ENCODE peak calls at places on chromosomes 3 and 15, in four cellular contexts. L is iPS DF 6.9; P is CD4-positive, alpha-beta memory T cell; D is CD8-positive, alpha-beta T cell. T is an unnamed sample. For H3K9me3, the result is how much of the 10 kb centered on the place peaks cover.

GRCh38 chr3:59542276-59542675 is 492.5 kb upstream of the CFAP20DC start:
- DNase-seq in L (no peak), P (no peak), D (no peak), T (no peak)

GRCh38 chr15:77974098-77974414 is 103.5 kb downstream of the TBC1D2B start:
- DNase-seq in L (no peak), D (no peak), P (no peak), T (no peak)

GRCh38 chr3:179716811-179717210 is 64.0 kb downstream of the USP13 start:
- DNase-seq in L (no peak), P (no peak), D (no peak), T (peak)

GRCh38 chr15:57146394-57147140 is 228.1 kb downstream of the TCF12 start:
- DNase-seq in D (no peak), L (no peak), P (peak), T (peak)

GRCh38 chr3:189204467-189204866 is 32.7 kb downstream of the TPRG1 start:
- DNase-seq in L (no peak), D (no peak), P (no peak), T (no peak)

GRCh38 chr3:52181543-52181942 is 16.4 kb upstream of the ALAS1 start:
- DNase-seq in P (no peak), D (no peak), L (no peak), T (peak)

GRCh38 chr3:14633819-14634424 is 17.6 kb upstream of the CCDC174 start:
- DNase-seq in L (no peak), P (peak), D (peak), T (peak)

GRCh38 chr3:4778740-4779139 is 200.5 kb upstream of the BHLHE40 start:
- DNase-seq in P (no peak), D (no peak), L (no peak), T (no peak)

GRCh38 chr3:61926913-61927312 is 365.5 kb downstream of the PTPRG start:
- DNase-seq in P (no peak), D (no peak), L (no peak), T (peak)

GRCh38 chr3:161222662-161223061 is 1.6 kb downstream of the NMD3 start:
- DNase-seq in D (no peak), L (no peak), P (no peak), T (no peak)

GRCh38 chr3:176078916-176079315 is 1118.4 kb downstream of the TBL1XR1 start:
- DNase-seq in L (no peak), D (no peak), P (no peak), T (no peak)

GRCh38 chr3:49867871-49868321 is 1.8 kb downstream of the CAMKV start:
- DNase-seq in D (peak), L (peak), P (no peak), T (peak)

GRCh38 chr15:92159906-92160841 is 233.5 kb upstream of the ST8SIA2 start:
- DNase-seq in D (no peak), P (no peak), L (no peak), T (no peak)

GRCh38 chr3:50392101-50392715 is 32.9 kb upstream of the TMEM115 start:
- DNase-seq in D (no peak), P (no peak), L (no peak), T (no peak)

GRCh38 chr3:122484985-122485384 is 29.8 kb downstream of the KPNA1 start:
- DNase-seq in P (no peak), D (no peak), L (no peak), T (peak)

GRCh38 chr3:31562525-31562924 is 29.8 kb downstream of the STT3B start:
- DNase-seq in D (peak), L (peak), P (peak), T (no peak)

GRCh38 chr15:100430381-100430780 is 88.6 kb upstream of the ADAMTS17 start:
- DNase-seq in L (no peak), D (no peak), P (no peak), T (no peak)

GRCh38 chr15:48553559-48553958 is 92.0 kb downstream of the FBN1 start:
- DNase-seq in L (no peak), P (no peak), D (no peak), T (no peak)

GRCh38 chr15:31089361-31090047 is 12.0 kb downstream of the TRPM1 start:
- DNase-seq in D (no peak), P (no peak), L (no peak), T (no peak)

GRCh38 chr15:29207758-29208108 is 61.9 kb downstream of the NSMCE3 start:
- DNase-seq in L (no peak), D (no peak), P (no peak), T (no peak)

GRCh38 chr3:156750191-156750873 is 75.8 kb upstream of the LEKR1 start:
- DNase-seq in L (no peak), P (no peak), D (no peak), T (peak)

GRCh38 chr15:41675337-41675736 is 15.1 kb downstream of the MGA start:
- DNase-seq in L (no peak), P (no peak), D (no peak), T (no peak)

GRCh38 chr3:10170915-10171478 is 6.3 kb downstream of the IRAK2 start:
- DNase-seq in L (no peak), D (no peak), P (no peak), T (no peak)

GRCh38 chr3:70358978-70359580 is 46.6 kb upstream of the MDFIC2 start:
- DNase-seq in L (no peak), P (no peak), D (no peak), T (peak)

GRCh38 chr3:9947025-9947995 is 4.9 kb downstream of the PRRT3 start:
- DNase-seq in L (no peak), D (no peak), P (no peak), T (peak)

GRCh38 chr3:30319713-30320112 is 286.7 kb upstream of the TGFBR2 start:
- DNase-seq in D (peak), P (peak), L (peak), T (peak)

GRCh38 chr3:102225407-102226132 is 209.2 kb upstream of the ZPLD1 start:
- DNase-seq in P (peak), D (no peak), L (no peak), T (peak)

GRCh38 chr3:23271876-23272741 is 69.0 kb downstream of the UBE2E2 start:
- DNase-seq in L (no peak), D (no peak), P (no peak), T (no peak)

GRCh38 chr3:154228561-154229216 is 95.6 kb downstream of the DHX36 start:
- DNase-seq in L (no peak), D (no peak), P (no peak), T (no peak)

GRCh38 chr3:154229217-154229590 is 95.1 kb downstream of the DHX36 start:
- DNase-seq in L (no peak), D (no peak), P (no peak), T (peak)

GRCh38 chr3:154220462-154220861 is 99.3 kb downstream of the ARHGEF26 start:
- DNase-seq in D (no peak), P (no peak), L (no peak), T (no peak)

GRCh38 chr3:154224366-154224765 is 99.9 kb downstream of the DHX36 start:
- DNase-seq in P (no peak), L (no peak), D (no peak), T (no peak)

GRCh38 chr3:154225536-154225935 is 98.8 kb downstream of the DHX36 start:
- DNase-seq in L (no peak), P (no peak), D (no peak), T (no peak)
- H3K9me3 ChIP-seq in L (under half), P (under half), D (under half), T (under half)

GRCh38 chr3:65745306-65745705 is 293.4 kb downstream of the MAGI1 start:
- DNase-seq in L (no peak), P (no peak), D (no peak), T (no peak)
- H3K9me3 ChIP-seq in L (under half), P (under half), D (under half), T (under half)

GRCh38 chr15:45441036-45441435 is 62.7 kb upstream of the GATM start:
- DNase-seq in P (no peak), L (no peak), D (no peak), T (no peak)
- H3K9me3 ChIP-seq in P (under half), L (under half), D (under half), T (under half)

DNA sequence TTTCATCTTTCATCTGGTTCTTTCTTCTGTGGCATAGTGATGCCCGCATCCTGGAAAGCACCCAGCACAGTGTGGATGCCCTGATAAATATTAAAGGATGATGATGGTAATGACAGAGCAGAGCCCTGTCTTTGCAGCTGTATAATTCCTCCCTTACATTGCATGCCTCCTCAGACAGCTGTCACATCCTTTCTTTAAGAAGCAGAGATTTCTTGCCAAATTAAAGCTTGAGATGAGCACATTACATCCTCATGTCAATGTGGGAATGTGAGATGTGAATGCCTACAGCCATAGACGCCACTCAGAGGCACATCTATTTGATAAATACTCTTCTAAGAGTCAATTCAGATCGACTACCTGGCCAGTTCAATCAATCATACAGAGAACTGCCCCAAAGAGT is 642.0 kb downstream of the ZNF385D start:
- DNase-seq in D (no peak), P (no peak), L (no peak), T (no peak)
- H3K9me3 ChIP-seq in D (under half), P (under half), L (under half), T (under half)

DNA sequence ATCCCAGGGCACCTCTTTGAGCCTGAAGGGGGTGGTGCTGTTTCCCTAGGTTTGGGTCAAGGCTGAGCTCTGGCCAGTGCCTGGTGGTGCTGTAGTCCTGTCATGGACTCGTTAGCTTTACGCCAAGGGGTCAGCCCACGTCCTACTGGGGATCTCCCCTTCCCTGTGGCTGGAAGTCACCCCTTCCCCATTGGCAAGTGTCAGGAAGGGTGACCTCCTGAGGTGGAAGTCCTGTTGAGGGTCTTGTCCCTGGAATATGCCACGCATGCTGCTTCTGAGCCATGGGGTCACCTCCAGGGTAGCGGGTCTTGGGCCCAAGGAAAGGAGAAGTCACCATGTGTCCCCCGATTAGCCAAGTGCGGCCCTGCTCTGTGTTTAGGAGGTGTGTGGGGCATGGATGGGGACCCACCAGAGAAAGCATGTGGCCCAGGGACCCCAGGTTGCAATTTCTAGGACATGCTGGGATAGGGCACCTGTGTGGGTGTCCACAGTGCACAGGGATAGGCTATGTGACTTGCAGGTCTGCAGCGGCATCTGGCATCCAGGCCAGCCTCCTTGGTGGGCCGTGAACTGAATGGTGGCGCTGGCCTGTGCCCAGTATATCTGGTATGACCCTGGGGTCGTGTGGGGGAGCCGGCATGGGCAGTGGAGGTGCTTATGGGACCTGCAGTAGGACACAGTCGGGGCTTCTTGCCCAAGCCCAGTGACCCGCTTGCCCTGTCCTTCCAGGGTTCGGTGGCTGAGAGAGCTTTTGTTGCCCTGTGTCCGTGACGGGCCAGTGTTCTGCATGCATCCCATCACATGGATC is 226.7 kb downstream of the SNRPN start:
- DNase-seq in D (peak), P (no peak), L (no peak), T (no peak)
- H3K9me3 ChIP-seq in D (under half), P (under half), L (under half), T (under half)

GRCh38 chr15:24745276-24745675 is 69.7 kb downstream of the NPAP1 start:
- DNase-seq in L (no peak), P (no peak), D (no peak), T (no peak)

GRCh38 chr15:24746094-24746493 is 70.5 kb downstream of the NPAP1 start:
- DNase-seq in D (no peak), L (no peak), P (no peak), T (no peak)

GRCh38 chr15:24748812-24749439 is 73.4 kb downstream of the NPAP1 start:
- DNase-seq in L (no peak), D (no peak), P (no peak), T (no peak)

GRCh38 chr15:24752354-24752753 is 76.8 kb downstream of the NPAP1 start:
- DNase-seq in D (no peak), L (no peak), P (no peak), T (no peak)

GRCh38 chr15:24747376-24747775 is 71.8 kb downstream of the NPAP1 start:
- DNase-seq in P (no peak), L (no peak), D (no peak), T (no peak)
- H3K9me3 ChIP-seq in P (under half), L (under half), D (under half), T (under half)

T was measured in mammary epithelial cell.